ENCODE peak calls at places on chromosomes 16 and 17, in six cellular contexts. S is GM12878, Q is K562, M is GM12891, O is HepG2, D is H1. W is an unnamed sample.

GRCh38 chr17:45315583-45316270 is 1.1 kb downstream of the MAP3K14 start:
- DNase-seq in S (no peak), Q (no peak), M (no peak), O (no peak), D (no peak), W (no peak)

GRCh38 chr17:52138350-52138749 is 20.2 kb downstream of the CA10 start:
- DNase-seq in S (no peak), Q (no peak), M (no peak), O (no peak), D (no peak), W (no peak)

GRCh38 chr16:57071840-57072541 is 20.4 kb upstream of the CPNE2 start:
- DNase-seq in S (no peak), Q (no peak), M (no peak), O (no peak), D (no peak), W (no peak)

GRCh38 chr16:11972128-11972527 is 4.4 kb upstream of the SNX29 start:
- DNase-seq in S (no peak), Q (peak), M (no peak), O (peak), D (no peak), W (no peak)

GRCh38 chr17:65000798-65001197 is 55.7 kb downstream of the GNA13 start:
- DNase-seq in S (no peak), Q (no peak), M (no peak), O (no peak), D (peak), W (no peak)

GRCh38 chr17:73419896-73420295 is 108.1 kb upstream of the CDC42EP4 start:
- DNase-seq in S (no peak), Q (no peak), M (no peak), O (no peak), D (no peak), W (no peak)

GRCh38 chr16:29649560-29650494 is 13.2 kb upstream of the SPN start:
- DNase-seq in S (no peak), Q (no peak), M (no peak), O (no peak), D (no peak), W (no peak)

GRCh38 chr17:31579265-31579664 is 187.8 kb downstream of the RAB11FIP4 start:
- DNase-seq in S (no peak), Q (no peak), M (no peak), O (no peak), D (no peak), W (no peak)

GRCh38 chr17:29581583-29582253 is 7.7 kb downstream of the GIT1 start:
- DNase-seq in S (no peak), Q (no peak), M (no peak), O (no peak), D (no peak), W (no peak)

GRCh38 chr17:1087381-1088241 is 90.7 kb downstream of the TIMM22 start:
- DNase-seq in S (no peak), Q (peak), M (no peak), O (no peak), D (peak), W (no peak)

GRCh38 chr16:11430601-11431317 is 85.5 kb downstream of the RMI2 start:
- DNase-seq in S (no peak), Q (no peak), M (no peak), O (no peak), D (no peak), W (no peak)

GRCh38 chr16:56048425-56049100 is 142.7 kb upstream of the GNAO1 start:
- DNase-seq in S (peak), Q (no peak), M (peak), O (no peak), D (no peak), W (no peak)

GRCh38 chr16:88015806-88016140 is 64.5 kb downstream of the BANP start:
- DNase-seq in S (no peak), Q (no peak), M (no peak), O (no peak), D (no peak), W (no peak)

GRCh38 chr17:38454528-38454927 is 26.3 kb downstream of the ARHGAP23 start:
- DNase-seq in S (no peak), Q (no peak), M (no peak), O (no peak), D (no peak), W (no peak)

GRCh38 chr17:78341559-78342437 is 18.1 kb downstream of the SOCS3 start:
- DNase-seq in S (no peak), Q (peak), M (no peak), O (no peak), D (peak), W (no peak)

GRCh38 chr17:56636276-56636675 is 42.8 kb downstream of the NOG start:
- DNase-seq in S (no peak), Q (no peak), M (no peak), O (no peak), D (no peak), W (no peak)

GRCh38 chr17:30530346-30531025 is 53.3 kb downstream of the GOSR1 start:
- DNase-seq in S (no peak), Q (no peak), M (no peak), O (no peak), D (no peak), W (no peak)

GRCh38 chr17:51015145-51015558 is 105.5 kb downstream of the SPAG9 start:
- DNase-seq in S (no peak), Q (no peak), M (no peak), O (no peak), D (no peak), W (no peak)

GRCh38 chr17:19482571-19482970 is 51.1 kb upstream of the SLC47A1 start:
- DNase-seq in S (no peak), Q (no peak), M (no peak), O (no peak), D (no peak), W (no peak)

GRCh38 chr16:77297996-77298637 is 98.9 kb downstream of the SYCE1L start:
- DNase-seq in S (no peak), Q (no peak), M (no peak), O (no peak), D (no peak), W (no peak)

GRCh38 chr17:30237296-30238002 is 2.0 kb upstream of the SLC6A4 start:
- DNase-seq in S (no peak), Q (no peak), M (no peak), O (no peak), D (peak), W (no peak)

GRCh38 chr17:34712481-34713195 is 133.3 kb downstream of the TMEM132E start:
- DNase-seq in S (no peak), Q (no peak), M (no peak), O (no peak), D (no peak), W (no peak)

GRCh38 chr17:75191584-75191983 is 8.8 kb upstream of the SUMO2 start:
- DNase-seq in S (no peak), Q (peak), M (no peak), O (no peak), D (no peak), W (no peak)

GRCh38 chr17:49944451-49944850 is 24.5 kb upstream of the DLX4 start:
- DNase-seq in S (no peak), Q (no peak), M (no peak), O (no peak), D (no peak), W (no peak)

GRCh38 chr17:63221941-63222340 is 224.2 kb downstream of the CYB561 start:
- DNase-seq in S (no peak), Q (no peak), M (no peak), O (no peak), D (no peak), W (no peak)

GRCh38 chr17:81578561-81579225 is 26.5 kb upstream of the FAAP100 start:
- DNase-seq in S (no peak), Q (peak), M (no peak), O (no peak), D (no peak), W (no peak)

GRCh38 chr16:2675714-2676113 is 6.6 kb upstream of the KCTD5 start:
- DNase-seq in S (no peak), Q (peak), M (no peak), O (no peak), D (no peak), W (no peak)

DNA sequence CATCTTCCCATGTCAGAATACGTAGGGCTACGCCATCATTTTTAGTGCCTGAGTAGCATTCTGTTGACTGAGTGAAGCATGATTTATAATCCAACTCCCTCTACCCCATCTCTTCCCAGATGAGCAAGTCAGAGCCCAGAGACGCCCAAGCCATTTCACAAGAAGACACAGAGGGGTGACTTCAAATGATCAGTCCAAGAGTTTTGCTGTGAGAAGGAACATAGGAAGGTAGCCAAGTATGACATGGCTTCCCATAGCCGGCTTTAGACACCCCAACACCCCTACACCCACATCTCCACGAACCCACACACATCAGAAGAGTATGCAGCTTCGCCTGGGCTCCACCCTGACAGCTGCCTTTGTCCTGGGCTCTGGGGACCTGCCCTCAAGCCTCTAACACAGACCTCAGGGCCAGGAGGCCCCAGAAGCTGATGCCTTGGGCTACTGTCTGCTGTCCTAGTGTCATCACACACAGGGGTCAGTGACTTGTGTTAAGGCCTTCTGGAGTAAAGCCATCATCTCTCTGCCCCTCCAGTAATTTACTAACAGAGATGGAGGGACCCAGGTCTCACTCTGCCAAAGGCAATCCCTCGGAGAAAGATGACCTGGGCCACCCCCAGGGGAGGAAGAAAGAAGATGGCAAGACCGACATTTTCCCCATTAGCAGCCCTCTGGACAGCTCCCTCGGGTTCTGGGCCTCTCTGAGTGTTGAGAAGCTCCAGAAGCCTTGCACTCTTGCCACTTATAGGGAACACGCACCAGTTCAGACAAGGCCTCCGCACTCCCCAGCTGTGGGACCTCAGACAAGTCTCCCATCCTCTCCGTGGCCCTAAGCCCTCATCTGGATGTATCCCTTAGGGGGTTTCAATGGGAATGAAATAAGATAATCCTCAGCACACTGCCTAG is 38.7 kb upstream of the MRPS23 start:
- DNase-seq in S (no peak), Q (no peak), M (no peak), O (no peak), D (no peak), W (no peak)
- TF ChIP-seq TAF1 in S (no peak), Q (no peak), M (no peak), O (no peak), D (no peak), W (no peak)

DNA sequence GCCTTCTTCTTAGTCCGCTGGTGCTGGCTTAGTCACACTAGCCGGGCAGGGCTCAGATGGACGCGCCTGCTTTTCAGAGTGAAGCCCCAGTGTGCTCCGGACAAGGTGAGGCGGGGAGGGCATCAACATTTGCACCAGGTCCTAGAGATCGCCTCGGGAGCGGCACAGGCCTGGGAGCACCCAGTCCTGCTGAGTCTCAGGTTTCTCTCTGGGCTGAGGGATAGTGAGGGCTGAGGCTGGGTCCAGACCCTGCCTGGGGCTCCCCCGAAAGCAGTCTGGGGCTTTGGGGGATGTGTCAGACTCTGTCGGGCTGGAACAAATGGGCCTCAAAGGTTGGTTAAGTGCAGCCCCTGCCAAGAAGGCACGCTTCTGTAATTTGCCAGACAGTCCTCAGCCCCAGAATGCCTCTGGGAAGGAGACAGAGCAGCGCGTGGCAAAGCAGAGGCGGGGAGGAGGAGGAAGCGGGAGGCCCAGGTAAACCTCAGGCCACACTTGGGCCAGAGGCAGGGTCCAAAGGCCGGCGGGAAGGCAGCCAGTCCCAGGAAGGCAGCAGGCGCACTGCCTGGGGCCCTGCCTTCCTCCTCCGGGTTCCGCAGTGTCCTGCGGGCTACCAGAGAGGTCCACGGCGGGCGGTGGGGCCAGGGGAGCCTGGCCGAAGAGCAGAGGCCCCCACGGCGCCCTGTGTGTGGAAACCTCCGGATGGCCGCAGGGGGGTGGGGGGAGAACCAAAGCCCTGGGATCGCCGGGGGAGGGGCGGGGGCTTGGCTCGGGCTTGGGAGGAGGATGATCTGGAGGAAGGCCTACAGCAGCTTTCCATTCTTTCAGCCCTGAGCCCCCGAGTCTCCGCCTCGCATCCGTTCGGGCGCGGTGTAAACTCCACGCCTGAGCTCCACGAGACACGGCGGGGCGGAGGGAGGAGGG is 39.5 kb upstream of the ATP2A3 start:
- DNase-seq in S (no peak), Q (no peak), M (no peak), O (peak), D (peak), W (no peak)
- TF ChIP-seq POLR2AphosphoS5 in S (no peak), Q (no peak), M (no peak), O (peak), D (no peak), W (no peak)

GRCh38 chr17:67366193-67367157 is at the start of gene PSMD12:
- DNase-seq in S (peak), Q (peak), M (peak), O (peak), D (peak), W (peak)
- TF ChIP-seq POLR2A in S (peak), Q (peak), M (peak), O (peak), D (peak), W (peak)

GRCh38 chr16:16029431-16030011 is 80.1 kb downstream of the ABCC1 start:
- DNase-seq in S (no peak), Q (no peak), M (no peak), O (no peak), D (no peak), W (no peak)

GRCh38 chr16:16030449-16030848 is 81.0 kb downstream of the ABCC1 start:
- DNase-seq in S (no peak), Q (no peak), M (no peak), O (no peak), D (no peak), W (no peak)

GRCh38 chr16:16027728-16028310 is 78.4 kb downstream of the ABCC1 start:
- DNase-seq in S (no peak), Q (no peak), M (no peak), O (no peak), D (no peak), W (no peak)

GRCh38 chr16:16031401-16031800 is 82.0 kb downstream of the ABCC1 start:
- DNase-seq in S (no peak), Q (no peak), M (no peak), O (no peak), D (no peak), W (no peak)

GRCh38 chr16:16028311-16028999 is 79.0 kb downstream of the ABCC1 start:
- DNase-seq in S (no peak), Q (no peak), M (no peak), O (no peak), D (no peak), W (no peak)
- TF ChIP-seq TAF1 in S (no peak), Q (no peak), M (no peak), O (no peak), D (no peak), W (no peak)

GRCh38 chr16:86427327-86427935 is 82.9 kb upstream of the FOXF1 start:
- DNase-seq in S (no peak), Q (no peak), M (no peak), O (no peak), D (no peak), W (no peak)
- TF ChIP-seq POLR2AphosphoS5 in S (no peak), Q (no peak), M (no peak), O (no peak), D (no peak), W (no peak)

GRCh38 chr16:27168790-27169189 is 34.5 kb upstream of the KDM8 start:
- DNase-seq in S (no peak), Q (no peak), M (no peak), O (no peak), D (no peak), W (no peak)

GRCh38 chr16:27174007-27174406 is 29.3 kb upstream of the KDM8 start:
- DNase-seq in S (no peak), Q (no peak), M (no peak), O (no peak), D (no peak), W (no peak)

GRCh38 chr16:27169511-27170071 is 33.7 kb upstream of the KDM8 start:
- DNase-seq in S (peak), Q (no peak), M (no peak), O (peak), D (no peak), W (no peak)

GRCh38 chr16:27174798-27175197 is 28.5 kb upstream of the KDM8 start:
- DNase-seq in S (no peak), Q (peak), M (no peak), O (no peak), D (no peak), W (no peak)

GRCh38 chr16:27171584-27171983 is 31.7 kb upstream of the KDM8 start:
- DNase-seq in S (no peak), Q (no peak), M (no peak), O (no peak), D (no peak), W (no peak)
- TF ChIP-seq POLR2A in S (no peak), Q (no peak), M (no peak), O (no peak), D (no peak), W (no peak)

DNA sequence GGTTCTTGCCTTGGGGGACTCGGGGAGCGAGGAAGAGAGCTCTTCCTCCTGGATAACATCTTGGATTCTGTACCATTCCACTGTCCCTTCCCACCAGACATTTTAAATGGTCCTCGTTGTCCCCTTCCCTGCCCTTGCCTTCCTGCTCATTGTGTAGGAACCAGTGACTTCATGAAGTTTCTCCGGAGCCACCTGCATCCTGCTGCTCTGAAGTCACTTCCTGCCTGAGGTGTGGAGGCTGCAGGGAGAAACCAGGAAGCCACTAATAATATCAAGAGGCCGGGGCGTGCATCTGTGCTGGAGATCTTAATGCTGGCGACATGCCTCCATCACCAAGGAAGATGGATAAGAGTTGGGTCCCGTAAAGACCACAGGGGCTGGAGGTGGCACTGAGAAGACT is 6.2 kb upstream of the SLC16A13 start:
- DNase-seq in S (no peak), Q (no peak), M (no peak), O (no peak), D (no peak), W (no peak)
- TF ChIP-seq TAF1 in S (no peak), Q (no peak), M (no peak), O (no peak), D (no peak), W (no peak)

GRCh38 chr16:3857189-3858013 is 23.1 kb downstream of the CREBBP start:
- DNase-seq in S (peak), Q (no peak), M (no peak), O (peak), D (no peak), W (no peak)
- TF ChIP-seq POLR2AphosphoS5 in S (no peak), Q (no peak), M (no peak), O (no peak), D (no peak), W (no peak)

GRCh38 chr17:41615454-41615853 is 2.9 kb upstream of the KRT16 start:
- DNase-seq in S (no peak), Q (no peak), M (no peak), O (no peak), D (no peak), W (no peak)
- TF ChIP-seq POLR2A in S (no peak), Q (no peak), M (no peak), O (no peak), D (no peak), W (no peak)

DNA sequence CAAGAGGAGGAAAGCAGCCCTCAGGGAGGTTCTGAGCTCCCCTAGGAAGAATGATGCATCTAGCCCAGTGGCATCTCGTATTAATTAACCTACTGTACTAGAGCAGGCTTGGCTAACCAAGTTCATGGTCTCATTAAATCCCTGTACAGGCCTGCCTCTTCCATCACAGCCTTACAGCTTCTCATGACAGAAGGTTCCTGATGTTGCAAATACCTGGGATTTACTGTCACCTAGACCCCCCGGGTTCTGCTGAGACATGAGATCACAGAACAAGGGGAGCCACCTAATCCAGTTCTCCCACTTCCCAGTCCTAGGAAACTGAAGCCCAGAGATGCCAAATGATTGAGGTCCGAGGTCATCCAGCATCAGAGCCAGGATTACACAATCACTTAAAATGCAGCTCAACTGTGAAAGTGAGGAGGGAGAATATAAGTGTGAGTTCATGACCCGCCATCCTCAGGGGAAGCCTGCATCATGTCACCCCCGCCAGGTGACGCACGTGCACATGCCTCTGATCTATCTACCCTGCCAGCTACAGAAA is 23.9 kb downstream of the ACLY start:
- DNase-seq in S (no peak), Q (no peak), M (no peak), O (no peak), D (no peak), W (no peak)
- TF ChIP-seq TAF1 in S (no peak), Q (no peak), M (no peak), O (no peak), D (no peak), W (no peak)